ENCODE peak calls at places on chromosomes 2 and 18, in eight cellular contexts. W is IMR-90; A is CD8-positive, alpha-beta T cell; E is thoracic aorta; Q is body of pancreas; G is tibial artery; Z is heart left ventricle; D is PC-9. L is an unnamed sample.
A peak's percentile ranks its signal among the peaks of the same experiment; 100 is the strongest.

GRCh38 chr2:217103752-217104540 is 244.1 kb upstream of the TNP1 start:
- DNase-seq in W (peak; percentile 74), A (no peak), E (no peak), Q (no peak), G (no peak), Z (no peak), D (peak; percentile 48), L (no peak)

GRCh38 chr18:33951031-33951430 is 273.7 kb downstream of the NOL4 start:
- DNase-seq in W (peak; percentile 14), A (no peak), E (no peak), Q (no peak), G (no peak), Z (no peak), D (no peak), L (no peak)

GRCh38 chr2:170155022-170155722 is 22.8 kb upstream of the MYO3B start:
- DNase-seq in W (peak; percentile 60), A (no peak), E (no peak), Q (no peak), G (no peak), Z (no peak), D (no peak), L (no peak)

GRCh38 chr2:156896294-156896693 is 361.2 kb upstream of the GALNT5 start:
- DNase-seq in W (peak; percentile 73), A (no peak), E (no peak), Q (no peak), G (no peak), Z (no peak), D (no peak), L (no peak)

GRCh38 chr2:209519911-209520310 is 96.1 kb downstream of the MAP2 start:
- DNase-seq in W (no peak), A (no peak), E (no peak), Q (no peak), G (no peak), Z (no peak), D (no peak), L (no peak)

GRCh38 chr2:237859533-237860272 is at the start of gene RAMP1:
- DNase-seq in W (peak; percentile 17), A (no peak), E (no peak), Q (peak; percentile 56), G (no peak), Z (no peak), D (peak; percentile 57), L (no peak)

GRCh38 chr2:88253375-88253774 is 83.2 kb downstream of the THNSL2 start:
- DNase-seq in W (no peak), A (no peak), E (no peak), Q (no peak), G (no peak), Z (no peak), D (no peak), L (no peak)

GRCh38 chr18:46646468-46646867 is 10.6 kb downstream of the LOXHD1 start:
- DNase-seq in W (no peak), A (no peak), E (no peak), Q (no peak), G (no peak), Z (no peak), D (no peak), L (no peak)

GRCh38 chr2:164495491-164496223 is 125.6 kb downstream of the GRB14 start:
- DNase-seq in W (peak; percentile 43), A (no peak), E (no peak), Q (no peak), G (no peak), Z (no peak), D (peak; percentile 40), L (no peak)

GRCh38 chr2:150872919-150873772 is 385.7 kb upstream of the RND3 start:
- DNase-seq in W (peak; percentile 35), A (no peak), E (no peak), Q (no peak), G (no peak), Z (no peak), D (no peak), L (no peak)

GRCh38 chr2:223914349-223914748 is 30.8 kb downstream of the WDFY1 start:
- DNase-seq in W (peak; percentile 76), A (no peak), E (no peak), Q (no peak), G (no peak), Z (no peak), D (no peak), L (no peak)

GRCh38 chr2:233424028-233424951 is 70.0 kb downstream of the DGKD start:
- DNase-seq in W (no peak), A (no peak), E (peak; percentile 28), Q (no peak), G (peak; percentile 76), Z (peak; percentile 66), D (no peak), L (no peak)

GRCh38 chr18:572499-573289 is 7.5 kb upstream of the CETN1 start:
- DNase-seq in W (no peak), A (no peak), E (no peak), Q (no peak), G (no peak), Z (no peak), D (no peak), L (no peak)

GRCh38 chr2:142722569-142722968 is 154.9 kb upstream of the KYNU start:
- DNase-seq in W (peak; percentile 86), A (no peak), E (no peak), Q (no peak), G (no peak), Z (no peak), D (no peak), L (no peak)

GRCh38 chr2:176083796-176084261 is at the start of gene EVX2:
- DNase-seq in W (no peak), A (no peak), E (no peak), Q (no peak), G (no peak), Z (no peak), D (no peak), L (no peak)

GRCh38 chr2:38230756-38231155 is 146.3 kb downstream of the ATL2 start:
- DNase-seq in W (no peak), A (no peak), E (no peak), Q (no peak), G (no peak), Z (no peak), D (no peak), L (no peak)

GRCh38 chr2:89775885-89776284 is 1084.4 kb downstream of the RPIA start:
- DNase-seq in W (no peak), A (no peak), E (no peak), Q (no peak), G (no peak), Z (no peak), D (no peak), L (no peak)

GRCh38 chr18:34358923-34359322 is 134.2 kb upstream of the NOL4 start:
- DNase-seq in W (no peak), A (no peak), E (no peak), Q (no peak), G (no peak), Z (no peak), D (no peak), L (no peak)

GRCh38 chr2:190340369-190340768 is 3.0 kb upstream of the INPP1 start:
- DNase-seq in W (no peak), A (no peak), E (no peak), Q (no peak), G (no peak), Z (no peak), D (no peak), L (no peak)

GRCh38 chr2:230910546-230911135 is 14.4 kb downstream of the GPR55 start:
- DNase-seq in W (no peak), A (no peak), E (no peak), Q (no peak), G (peak; percentile 12), Z (no peak), D (no peak), L (no peak)

GRCh38 chr2:197090713-197091367 is 164.3 kb upstream of the PGAP1 start:
- DNase-seq in W (no peak), A (no peak), E (no peak), Q (no peak), G (no peak), Z (no peak), D (no peak), L (no peak)

DNA sequence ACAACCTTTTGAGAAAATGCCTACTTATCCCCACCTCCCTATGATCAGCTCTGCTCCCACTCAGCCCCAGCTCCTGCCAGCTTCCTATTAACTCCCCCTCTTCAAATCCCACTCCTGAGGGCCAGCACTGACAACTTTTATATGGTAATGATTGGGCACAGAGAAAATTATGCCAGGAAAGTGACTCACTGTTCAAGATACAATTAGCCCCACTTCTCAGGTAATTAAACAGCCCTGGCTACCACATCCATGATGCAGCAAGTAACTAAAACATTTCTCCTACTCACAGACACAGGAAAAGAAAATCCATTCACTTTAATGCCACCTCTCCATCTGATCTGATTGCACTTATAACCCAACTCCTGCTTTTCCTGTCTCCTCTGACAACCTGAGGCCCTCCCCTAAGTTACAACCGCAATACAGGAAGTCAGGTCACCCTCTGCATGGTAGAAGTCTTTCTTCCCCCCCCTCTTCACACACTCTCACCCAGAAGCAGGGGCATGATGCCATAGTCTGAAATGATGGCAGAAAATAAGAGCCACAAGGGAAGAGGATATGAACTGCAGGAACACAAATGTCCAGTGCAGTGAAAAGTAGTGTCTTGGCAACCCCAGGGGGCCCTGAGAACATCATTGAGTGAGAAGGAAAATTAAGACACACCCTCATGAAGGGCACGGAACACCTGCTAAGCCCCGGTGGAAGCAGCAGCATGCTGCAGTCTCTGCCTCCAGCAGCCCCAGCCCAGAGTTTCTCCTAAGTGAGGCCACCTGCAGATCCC is 54.4 kb downstream of the STK39 start:
- DNase-seq in W (no peak), A (no peak), E (no peak), Q (no peak), G (no peak), Z (no peak), D (peak; percentile 85), L (peak; percentile 69)
- H3K4me1 ChIP-seq in W (peaks cover 17% of the 10 kb centered on the region), A (peaks cover 40% of the 10 kb centered on the region), E (peaks cover 4% of the 10 kb centered on the region), Q (peaks cover 52% of the 10 kb centered on the region), G (no peaks in the 10 kb centered on the region), Z (peaks cover 63% of the 10 kb centered on the region), D (peaks cover 66% of the 10 kb centered on the region), L (peaks cover 50% of the 10 kb centered on the region)

DNA sequence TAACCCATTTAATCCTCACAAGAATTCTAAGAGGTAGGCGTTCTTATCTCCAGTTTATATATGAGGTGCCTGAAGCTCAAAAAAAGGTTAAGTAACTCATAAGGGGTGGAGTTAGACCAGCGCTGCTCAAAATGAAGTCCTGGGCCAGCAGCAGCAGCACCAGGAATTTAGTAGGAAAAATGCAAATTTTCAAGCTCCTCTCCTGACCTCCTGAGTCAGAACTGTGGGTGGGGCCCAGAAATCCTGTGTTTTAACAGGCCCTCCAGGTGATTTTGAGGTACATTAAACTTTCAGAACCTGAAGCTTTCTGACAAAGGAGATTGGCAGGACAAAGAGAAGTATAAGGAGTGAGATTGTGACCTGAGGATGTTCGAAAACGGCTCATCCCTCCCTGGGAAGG is 66.0 kb upstream of the CCDC85A start:
- DNase-seq in W (no peak), A (no peak), E (no peak), Q (no peak), G (no peak), Z (no peak), D (peak; percentile 34), L (no peak)
- H3K4me3 ChIP-seq in W (no peak overlapping the region), A (no peak overlapping the region), E (no peak overlapping the region), Q (no peak overlapping the region), G (no peak overlapping the region), Z (no peak overlapping the region), D (no peak overlapping the region), L (no peak overlapping the region)

GRCh38 chr18:22346342-22346967 is 71.3 kb downstream of the CTAGE1 start:
- DNase-seq in W (peak; percentile 83), A (peak; percentile 30), E (peak; percentile 60), Q (peak; percentile 71), G (peak; percentile 85), Z (peak; percentile 86), D (peak; percentile 56), L (peak; percentile 18)
- H3K4me1 ChIP-seq in W (peaks cover 24% of the 10 kb centered on the region), A (peaks cover 59% of the 10 kb centered on the region), E (peaks cover 62% of the 10 kb centered on the region), Q (peaks cover 42% of the 10 kb centered on the region), G (no peaks in the 10 kb centered on the region), Z (peaks cover 59% of the 10 kb centered on the region), D (peaks cover 47% of the 10 kb centered on the region), L (no peaks in the 10 kb centered on the region)

GRCh38 chr2:100182494-100183355 is 40.3 kb upstream of the AFF3 start:
- DNase-seq in W (peak; percentile 13), A (no peak), E (no peak), Q (peak; percentile 24), G (no peak), Z (peak; percentile 24), D (peak; percentile 21), L (no peak)
- H3K4me3 ChIP-seq in W (no peak overlapping the region), A (no peak overlapping the region), E (no peak overlapping the region), Q (no peak overlapping the region), G (no peak overlapping the region), Z (no peak overlapping the region), D (no peak overlapping the region), L (no peak overlapping the region)

L was measured in naive thymus-derived CD4-positive, alpha-beta T cell.